ENCODE peak calls at places on chromosome 15, in nine cellular contexts. One of them, this sample, is unnamed.

GRCh38 chr15:71632571-71633195 is 177.7 kb upstream of the NR2E3 start:
- DNase-seq in Kasumi-1: no peak
- DNase-seq in fibroblast of lung: no peak
- DNase-seq in stimulated activated CD4-positive, alpha-beta T cell treated with anti-CD3 and anti-CD28 coated beads, Interleukin-2, amount 100 ng/mL, for 48 hours: no peak
- DNase-seq in CD8-positive, alpha-beta T cell: no peak
- DNase-seq in HuH-7: no peak
- DNase-seq in amniotic stem cell: no peak
- DNase-seq in cardiac fibroblast: no peak
- DNase-seq in AG09309: no peak
- DNase-seq in this sample: no peak

GRCh38 chr15:78691167-78691872 is 50.3 kb upstream of the CHRNB4 start:
- DNase-seq in Kasumi-1: no peak
- DNase-seq in fibroblast of lung: no peak
- DNase-seq in stimulated activated CD4-positive, alpha-beta T cell treated with anti-CD3 and anti-CD28 coated beads, Interleukin-2, amount 100 ng/mL, for 48 hours: no peak
- DNase-seq in CD8-positive, alpha-beta T cell: no peak
- DNase-seq in HuH-7: no peak
- DNase-seq in amniotic stem cell: no peak
- DNase-seq in cardiac fibroblast: no peak
- DNase-seq in AG09309: no peak
- DNase-seq in this sample: no peak

GRCh38 chr15:84979651-84980050 is 2.0 kb upstream of the PDE8A start:
- DNase-seq in Kasumi-1: no peak
- DNase-seq in fibroblast of lung: no peak
- DNase-seq in stimulated activated CD4-positive, alpha-beta T cell treated with anti-CD3 and anti-CD28 coated beads, Interleukin-2, amount 100 ng/mL, for 48 hours: no peak
- DNase-seq in CD8-positive, alpha-beta T cell: no peak
- DNase-seq in HuH-7: peak
- DNase-seq in amniotic stem cell: no peak
- DNase-seq in cardiac fibroblast: no peak
- DNase-seq in AG09309: no peak
- DNase-seq in this sample: no peak

GRCh38 chr15:31457631-31458526 is 131.2 kb downstream of the KLF13 start:
- DNase-seq in Kasumi-1: no peak
- DNase-seq in fibroblast of lung: peak
- DNase-seq in stimulated activated CD4-positive, alpha-beta T cell treated with anti-CD3 and anti-CD28 coated beads, Interleukin-2, amount 100 ng/mL, for 48 hours: no peak
- DNase-seq in CD8-positive, alpha-beta T cell: no peak
- DNase-seq in HuH-7: no peak
- DNase-seq in amniotic stem cell: no peak
- DNase-seq in cardiac fibroblast: peak
- DNase-seq in AG09309: peak
- DNase-seq in this sample: peak

GRCh38 chr15:91941871-91942270 is 88.4 kb downstream of the SLCO3A1 start:
- DNase-seq in Kasumi-1: no peak
- DNase-seq in fibroblast of lung: no peak
- DNase-seq in stimulated activated CD4-positive, alpha-beta T cell treated with anti-CD3 and anti-CD28 coated beads, Interleukin-2, amount 100 ng/mL, for 48 hours: no peak
- DNase-seq in CD8-positive, alpha-beta T cell: no peak
- DNase-seq in HuH-7: no peak
- DNase-seq in amniotic stem cell: no peak
- DNase-seq in cardiac fibroblast: peak
- DNase-seq in AG09309: no peak
- DNase-seq in this sample: peak

GRCh38 chr15:101063212-101063611 is 144.1 kb downstream of the LRRK1 start:
- DNase-seq in Kasumi-1: no peak
- DNase-seq in fibroblast of lung: no peak
- DNase-seq in stimulated activated CD4-positive, alpha-beta T cell treated with anti-CD3 and anti-CD28 coated beads, Interleukin-2, amount 100 ng/mL, for 48 hours: no peak
- DNase-seq in CD8-positive, alpha-beta T cell: no peak
- DNase-seq in HuH-7: no peak
- DNase-seq in amniotic stem cell: no peak
- DNase-seq in cardiac fibroblast: no peak
- DNase-seq in AG09309: no peak
- DNase-seq in this sample: no peak

GRCh38 chr15:70870066-70870465 is 16.1 kb upstream of the LARP6 start:
- DNase-seq in Kasumi-1: no peak
- DNase-seq in fibroblast of lung: peak
- DNase-seq in stimulated activated CD4-positive, alpha-beta T cell treated with anti-CD3 and anti-CD28 coated beads, Interleukin-2, amount 100 ng/mL, for 48 hours: no peak
- DNase-seq in CD8-positive, alpha-beta T cell: no peak
- DNase-seq in HuH-7: no peak
- DNase-seq in amniotic stem cell: no peak
- DNase-seq in cardiac fibroblast: peak
- DNase-seq in AG09309: no peak
- DNase-seq in this sample: peak

GRCh38 chr15:59296181-59296617 is 76.5 kb downstream of the MYO1E start:
- DNase-seq in Kasumi-1: no peak
- DNase-seq in fibroblast of lung: peak
- DNase-seq in stimulated activated CD4-positive, alpha-beta T cell treated with anti-CD3 and anti-CD28 coated beads, Interleukin-2, amount 100 ng/mL, for 48 hours: no peak
- DNase-seq in CD8-positive, alpha-beta T cell: no peak
- DNase-seq in HuH-7: no peak
- DNase-seq in amniotic stem cell: no peak
- DNase-seq in cardiac fibroblast: peak
- DNase-seq in AG09309: peak
- DNase-seq in this sample: peak

GRCh38 chr15:41950505-41950904 is 21.9 kb downstream of the EHD4 start:
- DNase-seq in Kasumi-1: no peak
- DNase-seq in fibroblast of lung: no peak
- DNase-seq in stimulated activated CD4-positive, alpha-beta T cell treated with anti-CD3 and anti-CD28 coated beads, Interleukin-2, amount 100 ng/mL, for 48 hours: no peak
- DNase-seq in CD8-positive, alpha-beta T cell: no peak
- DNase-seq in HuH-7: no peak
- DNase-seq in amniotic stem cell: no peak
- DNase-seq in cardiac fibroblast: no peak
- DNase-seq in AG09309: no peak
- DNase-seq in this sample: peak